ENCODE peak calls at places on chromosome 16, in seven cellular contexts. One of them, this sample, is unnamed. For H3K4me1, the result is how much of the 10 kb centered on the place peaks cover.

GRCh38 chr16:17368951-17369350 is 101.8 kb downstream of the XYLT1 start:
- DNase-seq in A549: no peak
- DNase-seq in DND-41: no peak
- DNase-seq in fibroblast of lung: no peak
- DNase-seq in prostate gland: no peak
- DNase-seq in ascending aorta: no peak
- DNase-seq in cardiac muscle cell: no peak
- DNase-seq in this sample: no peak

GRCh38 chr16:11625769-11626168 is 39.0 kb upstream of the LITAF start:
- DNase-seq in A549: no peak
- DNase-seq in DND-41: no peak
- DNase-seq in fibroblast of lung: no peak
- DNase-seq in prostate gland: no peak
- DNase-seq in ascending aorta: no peak
- DNase-seq in cardiac muscle cell: no peak
- DNase-seq in this sample: no peak

GRCh38 chr16:68426355-68426652 is 22.0 kb downstream of the SMPD3 start:
- DNase-seq in A549: no peak
- DNase-seq in DND-41: no peak
- DNase-seq in fibroblast of lung: peak
- DNase-seq in prostate gland: no peak
- DNase-seq in ascending aorta: no peak
- DNase-seq in cardiac muscle cell: no peak
- DNase-seq in this sample: peak

GRCh38 chr16:1749152-1750117 is 21.9 kb downstream of the NME3 start:
- DNase-seq in A549: no peak
- DNase-seq in DND-41: no peak
- DNase-seq in fibroblast of lung: peak
- DNase-seq in prostate gland: no peak
- DNase-seq in ascending aorta: no peak
- DNase-seq in cardiac muscle cell: no peak
- DNase-seq in this sample: no peak

GRCh38 chr16:64445649-64446048 is 676.2 kb downstream of the CDH11 start:
- DNase-seq in A549: no peak
- DNase-seq in DND-41: no peak
- DNase-seq in fibroblast of lung: peak
- DNase-seq in prostate gland: no peak
- DNase-seq in ascending aorta: no peak
- DNase-seq in cardiac muscle cell: no peak
- DNase-seq in this sample: no peak

GRCh38 chr16:70778901-70779309 is 22.1 kb downstream of the VAC14 start:
- DNase-seq in A549: peak
- DNase-seq in DND-41: no peak
- DNase-seq in fibroblast of lung: peak
- DNase-seq in prostate gland: peak
- DNase-seq in ascending aorta: no peak
- DNase-seq in cardiac muscle cell: peak
- DNase-seq in this sample: peak

GRCh38 chr16:85829751-85830445 is 30.4 kb downstream of the COX4I1 start:
- DNase-seq in A549: no peak
- DNase-seq in DND-41: no peak
- DNase-seq in fibroblast of lung: no peak
- DNase-seq in prostate gland: no peak
- DNase-seq in ascending aorta: no peak
- DNase-seq in cardiac muscle cell: no peak
- DNase-seq in this sample: no peak

GRCh38 chr16:69404275-69404805 is 18.5 kb upstream of the TERF2 start:
- DNase-seq in A549: peak
- DNase-seq in DND-41: no peak
- DNase-seq in fibroblast of lung: peak
- DNase-seq in prostate gland: peak
- DNase-seq in ascending aorta: no peak
- DNase-seq in cardiac muscle cell: peak
- DNase-seq in this sample: no peak

GRCh38 chr16:89322381-89323119 is 105.0 kb downstream of the ZNF778 start:
- DNase-seq in A549: peak
- DNase-seq in DND-41: no peak
- DNase-seq in fibroblast of lung: peak
- DNase-seq in prostate gland: no peak
- DNase-seq in ascending aorta: no peak
- DNase-seq in cardiac muscle cell: peak
- DNase-seq in this sample: no peak

GRCh38 chr16:9901-10665 is 43.3 kb downstream of the POLR3K start:
- DNase-seq in A549: no peak
- DNase-seq in DND-41: peak
- DNase-seq in fibroblast of lung: no peak
- DNase-seq in prostate gland: no peak
- DNase-seq in ascending aorta: no peak
- DNase-seq in cardiac muscle cell: no peak
- DNase-seq in this sample: no peak

GRCh38 chr16:22147853-22148252 is 14.5 kb upstream of the SDR42E2 start:
- DNase-seq in A549: no peak
- DNase-seq in DND-41: no peak
- DNase-seq in fibroblast of lung: no peak
- DNase-seq in prostate gland: no peak
- DNase-seq in ascending aorta: no peak
- DNase-seq in cardiac muscle cell: no peak
- DNase-seq in this sample: no peak

GRCh38 chr16:4814046-4814445 is 11.6 kb upstream of the ROGDI start:
- DNase-seq in A549: no peak
- DNase-seq in DND-41: no peak
- DNase-seq in fibroblast of lung: no peak
- DNase-seq in prostate gland: no peak
- DNase-seq in ascending aorta: no peak
- DNase-seq in cardiac muscle cell: no peak
- DNase-seq in this sample: no peak

GRCh38 chr16:4811773-4812172 is 9.3 kb upstream of the ROGDI start:
- DNase-seq in A549: no peak
- DNase-seq in DND-41: no peak
- DNase-seq in fibroblast of lung: no peak
- DNase-seq in prostate gland: no peak
- DNase-seq in ascending aorta: no peak
- DNase-seq in cardiac muscle cell: no peak
- DNase-seq in this sample: no peak

GRCh38 chr16:4813251-4814003 is 11.0 kb upstream of the ROGDI start:
- DNase-seq in A549: no peak
- DNase-seq in DND-41: no peak
- DNase-seq in fibroblast of lung: no peak
- DNase-seq in prostate gland: no peak
- DNase-seq in ascending aorta: no peak
- DNase-seq in cardiac muscle cell: no peak
- DNase-seq in this sample: no peak

GRCh38 chr16:4811242-4811641 is 8.8 kb upstream of the ROGDI start:
- DNase-seq in A549: no peak
- DNase-seq in DND-41: no peak
- DNase-seq in fibroblast of lung: no peak
- DNase-seq in prostate gland: no peak
- DNase-seq in ascending aorta: no peak
- DNase-seq in cardiac muscle cell: no peak
- DNase-seq in this sample: no peak

GRCh38 chr16:4814542-4815173 is 12.2 kb upstream of the ROGDI start:
- DNase-seq in A549: no peak
- DNase-seq in DND-41: no peak
- DNase-seq in fibroblast of lung: no peak
- DNase-seq in prostate gland: no peak
- DNase-seq in ascending aorta: no peak
- DNase-seq in cardiac muscle cell: no peak
- DNase-seq in this sample: no peak
- TF ChIP-seq CTCF in A549: no peak
- TF ChIP-seq CTCF in DND-41: no peak
- TF ChIP-seq CTCF in fibroblast of lung: no peak
- TF ChIP-seq CTCF in prostate gland: no peak
- TF ChIP-seq CTCF in ascending aorta: no peak
- TF ChIP-seq CTCF in cardiac muscle cell: peak
- TF ChIP-seq CTCF in this sample: no peak

GRCh38 chr16:27326251-27326650 is 12.5 kb downstream of the IL4R start:
- DNase-seq in A549: no peak
- DNase-seq in DND-41: no peak
- DNase-seq in fibroblast of lung: no peak
- DNase-seq in prostate gland: no peak
- DNase-seq in ascending aorta: no peak
- DNase-seq in cardiac muscle cell: no peak
- DNase-seq in this sample: no peak
- H3K4me1 ChIP-seq in A549: under half
- H3K4me1 ChIP-seq in DND-41: under half
- H3K4me1 ChIP-seq in fibroblast of lung: under half
- H3K4me1 ChIP-seq in prostate gland: under half
- H3K4me1 ChIP-seq in ascending aorta: under half
- H3K4me1 ChIP-seq in cardiac muscle cell: under half
- H3K4me1 ChIP-seq in this sample: under half

GRCh38 chr16:62870554-62870953 is 834.3 kb upstream of the CDH8 start:
- DNase-seq in A549: no peak
- DNase-seq in DND-41: no peak
- DNase-seq in fibroblast of lung: no peak
- DNase-seq in prostate gland: no peak
- DNase-seq in ascending aorta: no peak
- DNase-seq in cardiac muscle cell: no peak
- DNase-seq in this sample: no peak
- TF ChIP-seq CTCF in A549: no peak
- TF ChIP-seq CTCF in DND-41: no peak
- TF ChIP-seq CTCF in fibroblast of lung: no peak
- TF ChIP-seq CTCF in prostate gland: no peak
- TF ChIP-seq CTCF in ascending aorta: no peak
- TF ChIP-seq CTCF in cardiac muscle cell: no peak
- TF ChIP-seq CTCF in this sample: no peak

GRCh38 chr16:19132898-19133297 is 19.1 kb downstream of the ITPRIPL2 start:
- DNase-seq in A549: no peak
- DNase-seq in DND-41: no peak
- DNase-seq in fibroblast of lung: no peak
- DNase-seq in prostate gland: no peak
- DNase-seq in ascending aorta: no peak
- DNase-seq in cardiac muscle cell: no peak
- DNase-seq in this sample: no peak
- H3K4me1 ChIP-seq in A549: half or more
- H3K4me1 ChIP-seq in DND-41: under half
- H3K4me1 ChIP-seq in fibroblast of lung: under half
- H3K4me1 ChIP-seq in prostate gland: under half
- H3K4me1 ChIP-seq in ascending aorta: under half
- H3K4me1 ChIP-seq in cardiac muscle cell: under half
- H3K4me1 ChIP-seq in this sample: under half

GRCh38 chr16:50640391-50640790 is 40.7 kb downstream of the SNX20 start:
- DNase-seq in A549: no peak
- DNase-seq in DND-41: no peak
- DNase-seq in fibroblast of lung: peak
- DNase-seq in prostate gland: no peak
- DNase-seq in ascending aorta: no peak
- DNase-seq in cardiac muscle cell: no peak
- DNase-seq in this sample: no peak

GRCh38 chr16:50636865-50637374 is 44.2 kb downstream of the SNX20 start:
- DNase-seq in A549: no peak
- DNase-seq in DND-41: no peak
- DNase-seq in fibroblast of lung: no peak
- DNase-seq in prostate gland: no peak
- DNase-seq in ascending aorta: no peak
- DNase-seq in cardiac muscle cell: no peak
- DNase-seq in this sample: no peak

GRCh38 chr16:50637716-50638602 is 43.2 kb downstream of the SNX20 start:
- DNase-seq in A549: no peak
- DNase-seq in DND-41: no peak
- DNase-seq in fibroblast of lung: no peak
- DNase-seq in prostate gland: no peak
- DNase-seq in ascending aorta: no peak
- DNase-seq in cardiac muscle cell: no peak
- DNase-seq in this sample: no peak

GRCh38 chr16:50640919-50641817 is 39.9 kb downstream of the SNX20 start:
- DNase-seq in A549: no peak
- DNase-seq in DND-41: no peak
- DNase-seq in fibroblast of lung: no peak
- DNase-seq in prostate gland: no peak
- DNase-seq in ascending aorta: no peak
- DNase-seq in cardiac muscle cell: no peak
- DNase-seq in this sample: no peak

DNA sequence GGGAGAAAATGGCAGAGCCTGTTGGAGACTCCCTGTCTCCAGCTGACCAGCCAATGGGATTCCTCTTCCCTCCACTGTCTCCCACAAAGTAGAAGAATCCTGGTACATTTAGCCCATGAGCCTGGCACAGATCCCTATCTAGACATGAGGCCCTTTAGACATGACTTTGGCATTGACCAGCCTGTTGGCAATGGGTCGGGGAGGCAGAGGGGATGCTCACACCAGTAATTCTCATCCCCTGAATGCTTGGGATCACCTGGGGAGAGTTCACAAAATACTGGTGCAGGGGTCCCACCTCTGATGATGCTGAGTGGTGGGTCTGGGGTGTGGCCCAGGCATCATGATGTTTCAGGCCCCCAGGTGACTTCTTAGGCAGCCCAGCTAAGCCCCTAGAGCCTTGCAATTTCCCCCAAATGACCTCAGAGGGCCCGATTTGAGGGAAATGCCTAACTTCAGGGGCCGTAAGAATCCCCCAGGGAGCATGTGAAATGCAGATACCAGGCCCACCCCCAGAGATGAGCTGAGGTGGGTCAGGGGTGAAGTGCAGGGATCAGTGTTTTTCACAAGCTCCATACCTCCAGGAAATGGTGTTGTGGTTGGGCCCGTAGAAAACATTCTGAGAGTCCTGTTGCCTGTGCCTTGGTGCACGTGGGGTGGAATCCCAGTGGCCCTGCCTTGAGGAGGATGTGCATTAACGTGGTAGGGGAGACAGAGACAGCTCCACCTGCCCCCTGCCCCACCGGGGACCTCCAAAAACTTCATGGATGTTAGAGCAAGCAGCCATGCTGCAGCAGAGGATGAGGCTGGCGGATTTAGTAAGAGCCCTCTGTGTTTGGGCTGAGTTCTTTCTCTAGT is 42.1 kb downstream of the SNX20 start:
- DNase-seq in A549: no peak
- DNase-seq in DND-41: no peak
- DNase-seq in fibroblast of lung: no peak
- DNase-seq in prostate gland: no peak
- DNase-seq in ascending aorta: no peak
- DNase-seq in cardiac muscle cell: no peak
- DNase-seq in this sample: no peak
- TF ChIP-seq CTCF in A549: no peak
- TF ChIP-seq CTCF in DND-41: no peak
- TF ChIP-seq CTCF in fibroblast of lung: no peak
- TF ChIP-seq CTCF in prostate gland: no peak
- TF ChIP-seq CTCF in ascending aorta: no peak
- TF ChIP-seq CTCF in cardiac muscle cell: no peak
- TF ChIP-seq CTCF in this sample: no peak

GRCh38 chr16:57800213-57801097 is 1.8 kb downstream of the KIFC3 start:
- DNase-seq in A549: no peak
- DNase-seq in DND-41: no peak
- DNase-seq in fibroblast of lung: no peak
- DNase-seq in prostate gland: no peak
- DNase-seq in ascending aorta: no peak
- DNase-seq in cardiac muscle cell: no peak
- DNase-seq in this sample: no peak
- H3K4me1 ChIP-seq in A549: half or more
- H3K4me1 ChIP-seq in DND-41: under half
- H3K4me1 ChIP-seq in fibroblast of lung: under half
- H3K4me1 ChIP-seq in prostate gland: under half
- H3K4me1 ChIP-seq in ascending aorta: under half
- H3K4me1 ChIP-seq in cardiac muscle cell: under half
- H3K4me1 ChIP-seq in this sample: under half

GRCh38 chr16:13186813-13187212 is 285.4 kb downstream of the SHISA9 start:
- DNase-seq in A549: no peak
- DNase-seq in DND-41: no peak
- DNase-seq in fibroblast of lung: no peak
- DNase-seq in prostate gland: no peak
- DNase-seq in ascending aorta: no peak
- DNase-seq in cardiac muscle cell: no peak
- DNase-seq in this sample: no peak
- TF ChIP-seq CTCF in A549: no peak
- TF ChIP-seq CTCF in DND-41: no peak
- TF ChIP-seq CTCF in fibroblast of lung: no peak
- TF ChIP-seq CTCF in prostate gland: peak
- TF ChIP-seq CTCF in ascending aorta: no peak
- TF ChIP-seq CTCF in cardiac muscle cell: no peak
- TF ChIP-seq CTCF in this sample: no peak

This sample was measured in breast epithelium.